ENCODE peak calls at places on chromosomes 6 and 20, in seven cellular contexts. V, F, Z, Q, B, W and J are unnamed samples.

GRCh38 chr20:61628901-61629300 is 376.8 kb downstream of the CDH4 start:
- DNase-seq in V (no peak), F (peak; percentile 51), Z (no peak), Q (no peak), B (no peak), W (no peak), J (no peak)

GRCh38 chr20:17859616-17860232 is 108.9 kb downstream of the SNX5 start:
- DNase-seq in V (no peak), F (no peak), Z (no peak), Q (no peak), B (no peak), W (peak; percentile 23), J (no peak)

GRCh38 chr6:15017251-15017650 is 228.6 kb upstream of the JARID2 start:
- DNase-seq in V (no peak), F (peak; percentile 89), Z (no peak), Q (no peak), B (peak; percentile 48), W (no peak), J (no peak)

GRCh38 chr20:57435498-57436222 is 44.5 kb downstream of the RBM38 start:
- DNase-seq in V (peak; percentile 81), F (peak; percentile 51), Z (peak; percentile 76), Q (peak; percentile 58), B (peak; percentile 44), W (peak; percentile 38), J (no peak)

GRCh38 chr20:13263451-13263850 is 42.4 kb downstream of the ISM1 start:
- DNase-seq in V (no peak), F (no peak), Z (no peak), Q (no peak), B (no peak), W (no peak), J (no peak)

GRCh38 chr20:60446273-60447111 is 488.3 kb downstream of the CDH26 start:
- DNase-seq in V (no peak), F (no peak), Z (no peak), Q (no peak), B (no peak), W (no peak), J (no peak)

GRCh38 chr20:15619816-15620215 is 953.4 kb downstream of the KIF16B start:
- DNase-seq in V (no peak), F (no peak), Z (no peak), Q (no peak), B (no peak), W (no peak), J (no peak)

GRCh38 chr6:112833546-112834215 is 486.6 kb downstream of the RFPL4B start:
- DNase-seq in V (no peak), F (no peak), Z (no peak), Q (no peak), B (no peak), W (no peak), J (no peak)

GRCh38 chr6:11900662-11901598 is 111.2 kb upstream of the HIVEP1 start:
- DNase-seq in V (no peak), F (peak; percentile 64), Z (no peak), Q (no peak), B (no peak), W (no peak), J (no peak)

GRCh38 chr6:107633680-107634141 is 143.8 kb downstream of the SOBP start:
- DNase-seq in V (no peak), F (no peak), Z (no peak), Q (no peak), B (no peak), W (no peak), J (no peak)

GRCh38 chr6:41602864-41603608 is 35.2 kb upstream of the MDFI start:
- DNase-seq in V (peak; percentile 75), F (peak; percentile 92), Z (peak; percentile 89), Q (no peak), B (peak; percentile 93), W (peak; percentile 68), J (peak; percentile 62)

GRCh38 chr6:14072084-14072483 is 45.5 kb upstream of the CD83 start:
- DNase-seq in V (no peak), F (no peak), Z (no peak), Q (no peak), B (no peak), W (no peak), J (no peak)

GRCh38 chr6:43037197-43037596 is 15.8 kb downstream of the RRP36 start:
- DNase-seq in V (no peak), F (no peak), Z (no peak), Q (no peak), B (no peak), W (no peak), J (no peak)

GRCh38 chr20:21437816-21438215 is 40.5 kb upstream of the NKX2-4 start:
- DNase-seq in V (no peak), F (no peak), Z (no peak), Q (no peak), B (no peak), W (no peak), J (no peak)

GRCh38 chr6:17740559-17741220 is 34.0 kb upstream of the NUP153 start:
- DNase-seq in V (peak; percentile 9), F (no peak), Z (no peak), Q (no peak), B (peak; percentile 62), W (no peak), J (no peak)

GRCh38 chr6:23647045-23647444 is 479.0 kb upstream of the NRSN1 start:
- DNase-seq in V (peak; percentile 4), F (no peak), Z (no peak), Q (no peak), B (no peak), W (no peak), J (no peak)

GRCh38 chr6:151494235-151494950 is 576 bp downstream of the CCDC170 start:
- DNase-seq in V (peak; percentile 2), F (peak; percentile 61), Z (peak; percentile 8), Q (no peak), B (peak; percentile 53), W (peak; percentile 14), J (no peak)

GRCh38 chr20:46563848-46564197 is 13.4 kb upstream of the OCSTAMP start:
- DNase-seq in V (no peak), F (no peak), Z (no peak), Q (no peak), B (no peak), W (no peak), J (no peak)

GRCh38 chr6:8060346-8060745 is 3.8 kb downstream of the BLOC1S5 start:
- DNase-seq in V (no peak), F (no peak), Z (no peak), Q (no peak), B (no peak), W (no peak), J (no peak)

GRCh38 chr6:128712898-128713297 is 170.0 kb upstream of the LAMA2 start:
- DNase-seq in V (no peak), F (no peak), Z (no peak), Q (no peak), B (peak; percentile 17), W (no peak), J (no peak)

GRCh38 chr6:43081043-43081442 is 4.9 kb downstream of the PTK7 start:
- DNase-seq in V (no peak), F (no peak), Z (no peak), Q (no peak), B (no peak), W (no peak), J (no peak)

GRCh38 chr20:3010985-3011723 is 32.3 kb upstream of the GNRH2 start:
- DNase-seq in V (no peak), F (no peak), Z (no peak), Q (no peak), B (no peak), W (no peak), J (no peak)

GRCh38 chr20:5864873-5865582 is 85.3 kb downstream of the TRMT6 start:
- DNase-seq in V (no peak), F (no peak), Z (no peak), Q (no peak), B (no peak), W (peak; percentile 14), J (peak; percentile 6)

GRCh38 chr6:108156180-108156937 is 9.5 kb upstream of the NR2E1 start:
- DNase-seq in V (no peak), F (peak; percentile 65), Z (no peak), Q (no peak), B (no peak), W (no peak), J (no peak)

GRCh38 chr20:24462461-24463010 is 6.9 kb upstream of the SYNDIG1 start:
- DNase-seq in V (no peak), F (peak; percentile 67), Z (no peak), Q (peak; percentile 48), B (no peak), W (no peak), J (no peak)

GRCh38 chr20:21323640-21324039 is 20.5 kb downstream of the XRN2 start:
- DNase-seq in V (no peak), F (no peak), Z (no peak), Q (no peak), B (peak; percentile 52), W (no peak), J (no peak)

GRCh38 chr6:54053893-54054391 is 57.3 kb upstream of the MLIP start:
- DNase-seq in V (no peak), F (no peak), Z (no peak), Q (no peak), B (peak; percentile 74), W (no peak), J (no peak)

GRCh38 chr20:57921701-57922482 is 212.1 kb upstream of the PMEPA1 start:
- DNase-seq in V (no peak), F (no peak), Z (no peak), Q (no peak), B (no peak), W (no peak), J (no peak)

GRCh38 chr6:131924881-131925474 is 26.2 kb downstream of the CCN2 start:
- DNase-seq in V (peak; percentile 12), F (peak; percentile 62), Z (peak; percentile 68), Q (no peak), B (peak; percentile 74), W (no peak), J (no peak)

GRCh38 chr20:24952376-24953203 is 3.5 kb downstream of the CST7 start:
- DNase-seq in V (no peak), F (no peak), Z (no peak), Q (no peak), B (no peak), W (no peak), J (no peak)

GRCh38 chr6:25137497-25137896 is 141.7 kb upstream of the CARMIL1 start:
- DNase-seq in V (no peak), F (no peak), Z (peak; percentile 11), Q (no peak), B (no peak), W (no peak), J (no peak)

GRCh38 chr6:5219292-5219691 is 41.5 kb downstream of the LYRM4 start:
- DNase-seq in V (no peak), F (no peak), Z (no peak), Q (no peak), B (no peak), W (no peak), J (no peak)

GRCh38 chr6:43909474-43910148 is 139.6 kb downstream of the VEGFA start:
- DNase-seq in V (no peak), F (no peak), Z (no peak), Q (no peak), B (no peak), W (no peak), J (no peak)

GRCh38 chr6:52503853-52504777 is 72.7 kb downstream of the TRAM2 start:
- DNase-seq in V (peak; percentile 75), F (no peak), Z (no peak), Q (no peak), B (no peak), W (no peak), J (no peak)

GRCh38 chr20:2172305-2173175 is 70.9 kb downstream of the STK35 start:
- DNase-seq in V (peak; percentile 35), F (peak; percentile 79), Z (peak; percentile 63), Q (no peak), B (peak; percentile 72), W (peak; percentile 46), J (peak; percentile 44)

GRCh38 chr20:4152696-4153235 is 137.4 kb upstream of the RNF24 start:
- DNase-seq in V (no peak), F (no peak), Z (no peak), Q (no peak), B (no peak), W (no peak), J (no peak)